ENCODE peak calls at places on chromosomes 2 and 18, in six cellular contexts. X is cardiac fibroblast, B is HFF-Myc, U is body of pancreas, F is fibroblast of pulmonary artery, I is transverse colon. C is an unnamed sample.

GRCh38 chr2:109318150-109318948 is 189.3 kb downstream of the SH3RF3 start:
- DNase-seq in B (peak; percentile 69), U (peak; percentile 46), I (peak; percentile 61), X (peak; percentile 94), F (peak; percentile 96), C (peak; percentile 79)

GRCh38 chr18:36613069-36613468 is 215.7 kb downstream of the TPGS2 start:
- DNase-seq in X (no peak), B (no peak), F (no peak), U (no peak), I (no peak), C (no peak)

GRCh38 chr2:102726128-102727087 is 35.4 kb upstream of the TMEM182 start:
- DNase-seq in I (no peak), F (no peak), X (no peak), B (no peak), U (no peak), C (no peak)

GRCh38 chr2:105104208-105104731 is 66.4 kb downstream of the MRPS9 start:
- DNase-seq in B (peak; percentile 51), U (no peak), F (no peak), X (no peak), I (no peak), C (peak; percentile 3)

GRCh38 chr2:189629553-189630453 is 31.5 kb upstream of the ASNSD1 start:
- DNase-seq in U (no peak), I (no peak), F (peak; percentile 81), X (peak; percentile 78), B (no peak), C (no peak)

GRCh38 chr2:170817247-170817998 is 736 bp downstream of the GAD1 start:
- DNase-seq in F (peak; percentile 10), X (peak; percentile 18), B (no peak), U (no peak), I (no peak), C (no peak)

GRCh38 chr2:108348816-108349570 is 28.8 kb upstream of the SULT1C4 start:
- DNase-seq in U (no peak), X (no peak), I (no peak), B (no peak), F (no peak), C (no peak)

GRCh38 chr2:203038586-203038985 is 23.9 kb downstream of the NBEAL1 start:
- DNase-seq in U (no peak), F (no peak), X (no peak), I (no peak), B (no peak), C (no peak)

GRCh38 chr2:97005353-97005752 is 19.0 kb upstream of the FAM178B start:
- DNase-seq in F (peak; percentile 6), U (no peak), X (peak; percentile 3), I (no peak), B (peak; percentile 0), C (no peak)

GRCh38 chr2:170362895-170363582 is 185.1 kb downstream of the MYO3B start:
- DNase-seq in I (no peak), F (peak; percentile 1), U (no peak), B (no peak), X (no peak), C (no peak)

GRCh38 chr2:173193925-173194324 is 118.3 kb downstream of the MAP3K20 start:
- DNase-seq in F (no peak), B (no peak), I (no peak), X (peak; percentile 36), U (no peak), C (no peak)

GRCh38 chr2:31812051-31812798 is 198.6 kb downstream of the MEMO1 start:
- DNase-seq in U (no peak), X (peak; percentile 13), F (peak; percentile 19), B (no peak), I (no peak), C (no peak)

GRCh38 chr2:79235135-79235534 is 75.6 kb upstream of the REG3A start:
- DNase-seq in B (no peak), I (no peak), U (no peak), F (no peak), X (no peak), C (no peak)

GRCh38 chr2:62101886-62102285 is 94.0 kb upstream of the B3GNT2 start:
- DNase-seq in B (no peak), X (no peak), U (no peak), F (no peak), I (no peak), C (no peak)

GRCh38 chr18:2932247-2933181 is 80.4 kb downstream of the LPIN2 start:
- DNase-seq in I (no peak), B (peak; percentile 43), U (peak; percentile 45), X (peak; percentile 79), F (peak; percentile 83), C (peak; percentile 41)

GRCh38 chr2:109213646-109214417 is 84.8 kb downstream of the SH3RF3 start:
- DNase-seq in X (peak; percentile 87), F (peak; percentile 82), I (no peak), U (no peak), B (peak; percentile 62), C (peak; percentile 67)

GRCh38 chr2:154686162-154686561 is 12.3 kb upstream of the KCNJ3 start:
- DNase-seq in B (no peak), F (no peak), X (no peak), I (no peak), U (no peak), C (no peak)

GRCh38 chr2:70188460-70188859 is 2.4 kb downstream of the C2orf42 start:
- DNase-seq in F (peak; percentile 13), B (no peak), U (no peak), X (no peak), I (no peak), C (no peak)

GRCh38 chr2:128310094-128310716 is 8.5 kb downstream of the HS6ST1 start:
- DNase-seq in I (no peak), U (no peak), F (no peak), B (no peak), X (no peak), C (no peak)

GRCh38 chr2:8298783-8299182 is 383.1 kb upstream of the ID2 start:
- DNase-seq in I (no peak), B (no peak), F (peak; percentile 20), U (no peak), X (peak; percentile 28), C (no peak)

GRCh38 chr2:239578381-239578780 is 177.6 kb upstream of the HDAC4 start:
- DNase-seq in F (no peak), X (no peak), U (no peak), B (no peak), I (no peak), C (no peak)

GRCh38 chr2:147026664-147027278 is 818.1 kb upstream of the ACVR2A start:
- DNase-seq in I (no peak), F (peak; percentile 73), U (no peak), B (no peak), X (peak; percentile 78), C (no peak)

GRCh38 chr18:72847134-72847533 is 20.7 kb downstream of the NETO1 start:
- DNase-seq in B (no peak), F (no peak), I (no peak), X (no peak), U (no peak), C (no peak)

GRCh38 chr2:24856791-24857211 is 63.2 kb downstream of the ADCY3 start:
- DNase-seq in I (no peak), U (no peak), X (peak; percentile 57), F (no peak), B (no peak), C (no peak)

GRCh38 chr2:106232633-106233032 is 38.5 kb upstream of the UXS1 start:
- DNase-seq in I (no peak), F (no peak), X (no peak), B (no peak), U (no peak), C (no peak)

GRCh38 chr2:149050188-149050587 is 11.7 kb downstream of the LYPD6B start:
- DNase-seq in I (no peak), B (no peak), X (peak; percentile 56), U (no peak), F (peak; percentile 17), C (peak; percentile 45)

GRCh38 chr2:54763636-54764291 is 40.3 kb downstream of the EML6 start:
- DNase-seq in I (no peak), U (no peak), X (no peak), F (no peak), B (no peak), C (no peak)

GRCh38 chr2:227143895-227144294 is 20.1 kb downstream of the COL4A4 start:
- DNase-seq in X (no peak), U (no peak), B (no peak), I (no peak), F (no peak), C (no peak)

GRCh38 chr2:69801745-69802144 is 27.7 kb upstream of the GMCL1 start:
- DNase-seq in I (no peak), U (no peak), X (no peak), B (no peak), F (no peak), C (no peak)

GRCh38 chr2:33670392-33670937 is 71.4 kb upstream of the FAM98A start:
- DNase-seq in U (no peak), X (no peak), F (no peak), B (no peak), I (no peak), C (no peak)
- TF ChIP-seq CTCF in U (no peak), X (peak; percentile 4), F (no peak), B (peak; percentile 14), I (no peak), C (peak; percentile 9)

DNA sequence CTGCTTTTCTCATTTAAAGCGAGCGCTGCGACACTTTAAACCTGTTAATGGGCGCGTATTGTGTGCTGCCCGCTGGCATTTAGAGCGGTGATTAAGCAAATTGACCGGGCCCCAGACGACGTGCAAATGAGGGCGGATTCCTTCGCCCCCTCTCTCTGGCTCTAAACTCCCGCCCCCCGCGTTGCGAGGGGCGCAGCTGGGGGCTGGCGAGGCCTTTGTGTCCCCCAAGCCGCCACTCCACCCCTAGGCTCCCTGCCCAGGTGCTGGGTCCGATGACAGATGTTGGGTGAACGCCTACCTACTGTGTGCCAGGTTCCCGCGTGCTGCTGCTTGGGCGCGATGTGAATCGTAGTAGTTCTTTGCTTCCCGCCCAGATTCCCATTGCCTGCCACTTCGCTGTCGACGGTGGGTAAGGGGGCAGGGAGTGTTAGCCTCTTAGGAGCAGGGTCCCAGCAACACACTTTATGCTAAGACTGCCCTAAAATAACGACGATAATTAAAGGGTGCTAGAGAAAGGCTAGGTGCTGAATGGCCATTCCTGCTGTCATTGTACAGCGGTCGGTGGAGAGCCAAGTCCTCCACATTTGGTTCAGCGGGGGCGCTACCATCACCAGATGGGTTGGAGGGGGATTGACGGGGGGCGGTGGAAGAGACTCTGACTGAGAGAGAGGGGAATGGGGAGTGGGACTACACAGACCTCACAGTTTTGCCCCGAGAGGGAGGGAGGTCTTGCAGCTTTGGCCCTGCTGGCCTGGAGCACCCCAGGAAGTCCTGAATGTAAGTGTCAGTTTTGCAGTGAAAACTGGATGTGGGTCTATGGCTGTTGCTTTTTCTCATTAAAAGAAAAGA is 2.1 kb downstream of the TCF7L1 start:
- DNase-seq in B (no peak), I (no peak), F (no peak), U (no peak), X (no peak), C (no peak)
- H3K4me3 ChIP-seq in B (no peak overlapping the region), I (no peak overlapping the region), F (peak overlapping the region; percentile 78), U (no peak overlapping the region), X (peak overlapping the region; percentile 75), C (no peak overlapping the region)

GRCh38 chr2:122705751-122706150 is 950.3 kb downstream of the TSN start:
- DNase-seq in X (no peak), F (no peak), U (no peak), B (no peak), I (no peak), C (no peak)
- TF ChIP-seq CTCF in X (no peak), F (no peak), U (no peak), B (no peak), I (no peak), C (no peak)

DNA sequence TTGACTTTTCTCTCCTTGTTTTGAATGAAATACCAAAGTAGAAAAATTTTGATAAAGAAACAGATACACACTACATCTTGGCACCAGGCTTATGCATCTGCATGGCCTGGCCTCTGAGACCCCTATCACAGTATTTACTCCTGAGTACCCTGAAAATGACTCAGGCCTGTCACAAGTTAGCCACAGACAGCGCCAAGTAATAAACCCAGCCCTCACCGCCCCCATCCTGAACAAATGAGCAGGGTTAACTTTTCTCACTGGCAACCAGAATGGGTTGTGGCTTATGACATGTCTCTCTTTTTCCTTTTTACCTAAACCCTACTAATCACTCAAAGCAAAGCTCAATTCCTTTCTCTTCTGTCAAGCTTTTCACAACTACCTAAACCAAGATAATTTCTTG is 35.3 kb downstream of the SPRED2 start:
- DNase-seq in U (no peak), I (no peak), F (no peak), X (peak; percentile 39), B (no peak), C (no peak)
- H3K4me3 ChIP-seq in U (no peak overlapping the region), I (no peak overlapping the region), F (no peak overlapping the region), X (no peak overlapping the region), B (no peak overlapping the region), C (no peak overlapping the region)

C was measured in AG09309.